ENCODE peak calls at places on chromosomes 2 and 18, in ten cellular contexts. One of them, this sample, is unnamed.

GRCh38 chr2:136251777-136252477 is 134.0 kb upstream of the CXCR4 start:
- DNase-seq in HepG2: no peak
- DNase-seq in mesothelial cell of epicardium: no peak
- DNase-seq in H9: no peak
- DNase-seq in neural progenitor cell: no peak
- DNase-seq in left lung: no peak
- DNase-seq in AG04449: no peak
- DNase-seq in heart left ventricle: no peak
- DNase-seq in spleen: no peak
- DNase-seq in AG10803: no peak
- DNase-seq in this sample: no peak

GRCh38 chr2:205864511-205864910 is 182.2 kb downstream of the NRP2 start:
- DNase-seq in left lung: no peak
- DNase-seq in AG04449: no peak
- DNase-seq in HepG2: no peak
- DNase-seq in spleen: no peak
- DNase-seq in neural progenitor cell: no peak
- DNase-seq in heart left ventricle: no peak
- DNase-seq in mesothelial cell of epicardium: no peak
- DNase-seq in H9: no peak
- DNase-seq in AG10803: peak; percentile 31
- DNase-seq in this sample: no peak

GRCh38 chr18:77749189-77749588 is 499.5 kb downstream of the GALR1 start:
- DNase-seq in mesothelial cell of epicardium: no peak
- DNase-seq in HepG2: no peak
- DNase-seq in spleen: no peak
- DNase-seq in AG10803: no peak
- DNase-seq in H9: peak; percentile 50
- DNase-seq in left lung: no peak
- DNase-seq in heart left ventricle: no peak
- DNase-seq in neural progenitor cell: peak; percentile 51
- DNase-seq in AG04449: no peak
- DNase-seq in this sample: peak; percentile 61

GRCh38 chr2:240245706-240246105 is 105.2 kb upstream of the OTOS start:
- DNase-seq in neural progenitor cell: no peak
- DNase-seq in AG04449: no peak
- DNase-seq in spleen: peak; percentile 58
- DNase-seq in H9: peak; percentile 31
- DNase-seq in heart left ventricle: peak; percentile 81
- DNase-seq in mesothelial cell of epicardium: no peak
- DNase-seq in left lung: peak; percentile 57
- DNase-seq in HepG2: no peak
- DNase-seq in AG10803: no peak
- DNase-seq in this sample: no peak

GRCh38 chr18:70044626-70045025 is 97.0 kb upstream of the CD226 start:
- DNase-seq in mesothelial cell of epicardium: no peak
- DNase-seq in H9: no peak
- DNase-seq in AG04449: peak; percentile 96
- DNase-seq in neural progenitor cell: no peak
- DNase-seq in AG10803: peak; percentile 93
- DNase-seq in heart left ventricle: no peak
- DNase-seq in spleen: no peak
- DNase-seq in HepG2: no peak
- DNase-seq in left lung: no peak
- DNase-seq in this sample: no peak

GRCh38 chr2:26666671-26667070 is 25.5 kb upstream of the CIB4 start:
- DNase-seq in mesothelial cell of epicardium: no peak
- DNase-seq in AG10803: no peak
- DNase-seq in spleen: no peak
- DNase-seq in heart left ventricle: no peak
- DNase-seq in HepG2: no peak
- DNase-seq in neural progenitor cell: no peak
- DNase-seq in left lung: no peak
- DNase-seq in H9: no peak
- DNase-seq in AG04449: no peak
- DNase-seq in this sample: no peak

GRCh38 chr2:120719471-120719870 is 16.2 kb upstream of the GLI2 start:
- DNase-seq in heart left ventricle: no peak
- DNase-seq in neural progenitor cell: no peak
- DNase-seq in HepG2: no peak
- DNase-seq in AG04449: no peak
- DNase-seq in AG10803: no peak
- DNase-seq in mesothelial cell of epicardium: no peak
- DNase-seq in left lung: no peak
- DNase-seq in spleen: peak; percentile 64
- DNase-seq in H9: peak; percentile 13
- DNase-seq in this sample: no peak

GRCh38 chr2:119760237-119760807 is 600 bp downstream of the PTPN4 start:
- DNase-seq in mesothelial cell of epicardium: peak; percentile 41
- DNase-seq in spleen: no peak
- DNase-seq in AG04449: no peak
- DNase-seq in H9: peak; percentile 60
- DNase-seq in heart left ventricle: no peak
- DNase-seq in HepG2: peak; percentile 35
- DNase-seq in AG10803: no peak
- DNase-seq in left lung: no peak
- DNase-seq in neural progenitor cell: no peak
- DNase-seq in this sample: no peak

GRCh38 chr2:20882466-20883170 is 59.7 kb upstream of the LDAH start:
- DNase-seq in neural progenitor cell: no peak
- DNase-seq in H9: no peak
- DNase-seq in AG10803: no peak
- DNase-seq in left lung: no peak
- DNase-seq in mesothelial cell of epicardium: no peak
- DNase-seq in HepG2: no peak
- DNase-seq in spleen: no peak
- DNase-seq in AG04449: no peak
- DNase-seq in heart left ventricle: no peak
- DNase-seq in this sample: no peak

GRCh38 chr2:241003830-241004564 is 5.6 kb downstream of the SNED1 start:
- DNase-seq in heart left ventricle: no peak
- DNase-seq in H9: no peak
- DNase-seq in spleen: no peak
- DNase-seq in AG04449: no peak
- DNase-seq in neural progenitor cell: no peak
- DNase-seq in HepG2: no peak
- DNase-seq in AG10803: no peak
- DNase-seq in left lung: no peak
- DNase-seq in mesothelial cell of epicardium: no peak
- DNase-seq in this sample: no peak

GRCh38 chr2:60553992-60554648 is 666 bp upstream of the BCL11A start:
- DNase-seq in mesothelial cell of epicardium: peak; percentile 62
- DNase-seq in H9: peak; percentile 61
- DNase-seq in AG04449: no peak
- DNase-seq in spleen: peak; percentile 94
- DNase-seq in left lung: peak; percentile 95
- DNase-seq in AG10803: no peak
- DNase-seq in neural progenitor cell: peak; percentile 73
- DNase-seq in heart left ventricle: peak; percentile 27
- DNase-seq in HepG2: no peak
- DNase-seq in this sample: no peak

GRCh38 chr2:5946210-5947118 is 254.3 kb downstream of the SOX11 start:
- DNase-seq in H9: no peak
- DNase-seq in HepG2: no peak
- DNase-seq in mesothelial cell of epicardium: no peak
- DNase-seq in heart left ventricle: no peak
- DNase-seq in spleen: no peak
- DNase-seq in AG10803: no peak
- DNase-seq in left lung: no peak
- DNase-seq in neural progenitor cell: peak; percentile 96
- DNase-seq in AG04449: no peak
- DNase-seq in this sample: peak; percentile 30

GRCh38 chr18:34631071-34631470 is 79.0 kb upstream of the DTNA start:
- DNase-seq in mesothelial cell of epicardium: no peak
- DNase-seq in AG04449: no peak
- DNase-seq in heart left ventricle: no peak
- DNase-seq in AG10803: no peak
- DNase-seq in spleen: no peak
- DNase-seq in H9: no peak
- DNase-seq in HepG2: no peak
- DNase-seq in left lung: no peak
- DNase-seq in neural progenitor cell: no peak
- DNase-seq in this sample: no peak

GRCh38 chr2:1654696-1655374 is 89.5 kb downstream of the PXDN start:
- DNase-seq in neural progenitor cell: no peak
- DNase-seq in H9: peak; percentile 5
- DNase-seq in AG10803: no peak
- DNase-seq in AG04449: no peak
- DNase-seq in heart left ventricle: no peak
- DNase-seq in left lung: no peak
- DNase-seq in HepG2: no peak
- DNase-seq in mesothelial cell of epicardium: no peak
- DNase-seq in spleen: peak; percentile 35
- DNase-seq in this sample: no peak

GRCh38 chr2:153787612-153788011 is 84.1 kb upstream of the GALNT13 start:
- DNase-seq in H9: no peak
- DNase-seq in AG04449: no peak
- DNase-seq in mesothelial cell of epicardium: no peak
- DNase-seq in heart left ventricle: no peak
- DNase-seq in neural progenitor cell: no peak
- DNase-seq in AG10803: no peak
- DNase-seq in left lung: no peak
- DNase-seq in spleen: no peak
- DNase-seq in HepG2: no peak
- DNase-seq in this sample: no peak

GRCh38 chr2:153786016-153786415 is 85.7 kb upstream of the GALNT13 start:
- DNase-seq in left lung: no peak
- DNase-seq in mesothelial cell of epicardium: no peak
- DNase-seq in H9: no peak
- DNase-seq in HepG2: no peak
- DNase-seq in neural progenitor cell: no peak
- DNase-seq in AG10803: no peak
- DNase-seq in spleen: no peak
- DNase-seq in AG04449: no peak
- DNase-seq in heart left ventricle: no peak
- DNase-seq in this sample: no peak
- TF ChIP-seq CTCF in left lung: no peak
- TF ChIP-seq CTCF in mesothelial cell of epicardium: no peak
- TF ChIP-seq CTCF in H9: no peak
- TF ChIP-seq CTCF in HepG2: no peak
- TF ChIP-seq CTCF in neural progenitor cell: no peak
- TF ChIP-seq CTCF in AG10803: no peak
- TF ChIP-seq CTCF in spleen: no peak
- TF ChIP-seq CTCF in AG04449: no peak
- TF ChIP-seq CTCF in heart left ventricle: no peak
- TF ChIP-seq CTCF in this sample: no peak

GRCh38 chr18:61639886-61640285 is 252.9 kb downstream of the RNF152 start:
- DNase-seq in neural progenitor cell: no peak
- DNase-seq in AG04449: no peak
- DNase-seq in spleen: no peak
- DNase-seq in mesothelial cell of epicardium: no peak
- DNase-seq in left lung: no peak
- DNase-seq in AG10803: no peak
- DNase-seq in H9: no peak
- DNase-seq in HepG2: no peak
- DNase-seq in heart left ventricle: no peak
- DNase-seq in this sample: no peak

GRCh38 chr18:61637905-61638304 is 254.9 kb downstream of the RNF152 start:
- DNase-seq in HepG2: no peak
- DNase-seq in mesothelial cell of epicardium: no peak
- DNase-seq in neural progenitor cell: no peak
- DNase-seq in spleen: no peak
- DNase-seq in heart left ventricle: no peak
- DNase-seq in AG04449: no peak
- DNase-seq in left lung: no peak
- DNase-seq in H9: peak; percentile 55
- DNase-seq in AG10803: no peak
- DNase-seq in this sample: no peak

GRCh38 chr18:61635901-61636528 is 256.8 kb downstream of the RNF152 start:
- DNase-seq in heart left ventricle: peak; percentile 55
- DNase-seq in mesothelial cell of epicardium: no peak
- DNase-seq in H9: peak; percentile 64
- DNase-seq in neural progenitor cell: peak; percentile 85
- DNase-seq in AG10803: peak; percentile 52
- DNase-seq in left lung: peak; percentile 56
- DNase-seq in spleen: no peak
- DNase-seq in HepG2: peak; percentile 18
- DNase-seq in AG04449: peak; percentile 16
- DNase-seq in this sample: peak; percentile 41

GRCh38 chr18:61637319-61637718 is 255.5 kb downstream of the RNF152 start:
- DNase-seq in AG10803: no peak
- DNase-seq in heart left ventricle: no peak
- DNase-seq in H9: peak; percentile 81
- DNase-seq in spleen: no peak
- DNase-seq in neural progenitor cell: peak; percentile 73
- DNase-seq in AG04449: no peak
- DNase-seq in mesothelial cell of epicardium: no peak
- DNase-seq in left lung: no peak
- DNase-seq in HepG2: no peak
- DNase-seq in this sample: no peak
- TF ChIP-seq CTCF in AG10803: no peak
- TF ChIP-seq CTCF in heart left ventricle: no peak
- TF ChIP-seq CTCF in H9: peak; percentile 63
- TF ChIP-seq CTCF in spleen: no peak
- TF ChIP-seq CTCF in neural progenitor cell: peak; percentile 46
- TF ChIP-seq CTCF in AG04449: no peak
- TF ChIP-seq CTCF in mesothelial cell of epicardium: no peak
- TF ChIP-seq CTCF in left lung: no peak
- TF ChIP-seq CTCF in HepG2: no peak
- TF ChIP-seq CTCF in this sample: peak; percentile 18

GRCh38 chr2:189700681-189701080 is 26.2 kb downstream of the ANKAR start:
- DNase-seq in AG04449: no peak
- DNase-seq in HepG2: no peak
- DNase-seq in H9: no peak
- DNase-seq in AG10803: no peak
- DNase-seq in neural progenitor cell: no peak
- DNase-seq in left lung: no peak
- DNase-seq in spleen: no peak
- DNase-seq in heart left ventricle: no peak
- DNase-seq in mesothelial cell of epicardium: no peak
- DNase-seq in this sample: no peak

GRCh38 chr2:189696223-189696622 is 21.8 kb downstream of the ANKAR start:
- DNase-seq in heart left ventricle: no peak
- DNase-seq in H9: no peak
- DNase-seq in spleen: no peak
- DNase-seq in neural progenitor cell: no peak
- DNase-seq in left lung: no peak
- DNase-seq in AG04449: no peak
- DNase-seq in mesothelial cell of epicardium: no peak
- DNase-seq in AG10803: no peak
- DNase-seq in HepG2: no peak
- DNase-seq in this sample: no peak

GRCh38 chr2:189698020-189698887 is 23.8 kb downstream of the ANKAR start:
- DNase-seq in HepG2: peak; percentile 67
- DNase-seq in AG04449: no peak
- DNase-seq in mesothelial cell of epicardium: no peak
- DNase-seq in H9: peak; percentile 86
- DNase-seq in left lung: no peak
- DNase-seq in spleen: no peak
- DNase-seq in heart left ventricle: peak; percentile 28
- DNase-seq in neural progenitor cell: peak; percentile 56
- DNase-seq in AG10803: peak; percentile 56
- DNase-seq in this sample: no peak

GRCh38 chr2:189702071-189702470 is 27.6 kb downstream of the ANKAR start:
- DNase-seq in neural progenitor cell: no peak
- DNase-seq in left lung: no peak
- DNase-seq in HepG2: peak; percentile 21
- DNase-seq in AG10803: no peak
- DNase-seq in H9: no peak
- DNase-seq in mesothelial cell of epicardium: no peak
- DNase-seq in heart left ventricle: no peak
- DNase-seq in AG04449: no peak
- DNase-seq in spleen: no peak
- DNase-seq in this sample: no peak
- TF ChIP-seq CTCF in neural progenitor cell: peak; percentile 29
- TF ChIP-seq CTCF in left lung: no peak
- TF ChIP-seq CTCF in HepG2: no peak
- TF ChIP-seq CTCF in AG10803: peak; percentile 16
- TF ChIP-seq CTCF in H9: peak; percentile 56
- TF ChIP-seq CTCF in mesothelial cell of epicardium: peak; percentile 46
- TF ChIP-seq CTCF in heart left ventricle: no peak
- TF ChIP-seq CTCF in AG04449: no peak
- TF ChIP-seq CTCF in spleen: no peak
- TF ChIP-seq CTCF in this sample: peak; percentile 37

GRCh38 chr2:78861546-78861945 is 164.0 kb upstream of the REG3G start:
- DNase-seq in neural progenitor cell: peak; percentile 42
- DNase-seq in H9: no peak
- DNase-seq in AG04449: no peak
- DNase-seq in heart left ventricle: no peak
- DNase-seq in AG10803: no peak
- DNase-seq in left lung: no peak
- DNase-seq in spleen: no peak
- DNase-seq in HepG2: peak; percentile 51
- DNase-seq in mesothelial cell of epicardium: no peak
- DNase-seq in this sample: no peak
- TF ChIP-seq CTCF in neural progenitor cell: peak; percentile 58
- TF ChIP-seq CTCF in H9: peak; percentile 74
- TF ChIP-seq CTCF in AG04449: no peak
- TF ChIP-seq CTCF in heart left ventricle: no peak
- TF ChIP-seq CTCF in AG10803: no peak
- TF ChIP-seq CTCF in left lung: peak; percentile 18
- TF ChIP-seq CTCF in spleen: peak; percentile 19
- TF ChIP-seq CTCF in HepG2: peak; percentile 71
- TF ChIP-seq CTCF in mesothelial cell of epicardium: peak; percentile 52
- TF ChIP-seq CTCF in this sample: peak; percentile 69

This sample was measured in neural crest cell.